ENCODE peak calls at places on chromosomes 1 and 21, in five cellular contexts. O is aorta; G is effector memory CD4-positive, alpha-beta T cell; X is heart left ventricle; H is IMR-90. N is an unnamed sample.

GRCh38 chr1:218324226-218324580 is 20.9 kb upstream of the TGFB2 start:
- DNase-seq in O (no peak), G (no peak), X (peak), H (no peak), N (no peak)

GRCh38 chr21:45577806-45578801 is 35.9 kb upstream of the SLC19A1 start:
- DNase-seq in O (no peak), G (no peak), X (no peak), H (no peak), N (no peak)

GRCh38 chr1:28915036-28915895 is 897 bp downstream of the EPB41 start:
- DNase-seq in O (no peak), G (peak), X (no peak), H (peak), N (peak)

GRCh38 chr1:18556364-18556763 is 74.3 kb upstream of the PAX7 start:
- DNase-seq in O (no peak), G (no peak), X (no peak), H (peak), N (no peak)

GRCh38 chr21:45365608-45366241 is 39.2 kb upstream of the COL18A1 start:
- DNase-seq in O (peak), G (no peak), X (peak), H (peak), N (no peak)

GRCh38 chr1:74468982-74469603 is 43.3 kb downstream of the LRRC53 start:
- DNase-seq in O (no peak), G (no peak), X (no peak), H (peak), N (no peak)

GRCh38 chr1:21205416-21205815 is 28.7 kb upstream of the EIF4G3 start:
- DNase-seq in O (no peak), G (no peak), X (no peak), H (no peak), N (no peak)

GRCh38 chr21:46092026-46092764 is 5.7 kb upstream of the COL6A2 start:
- DNase-seq in O (peak), G (no peak), X (peak), H (peak), N (peak)

GRCh38 chr1:189357317-189357716 is 1120.3 kb downstream of the BRINP3 start:
- DNase-seq in O (no peak), G (no peak), X (no peak), H (no peak), N (no peak)

GRCh38 chr1:159121526-159121925 is 45.0 kb upstream of the AIM2 start:
- DNase-seq in O (no peak), G (no peak), X (no peak), H (no peak), N (no peak)

GRCh38 chr1:208977012-208977411 is 606.5 kb upstream of the CAMK1G start:
- DNase-seq in O (no peak), G (no peak), X (no peak), H (no peak), N (no peak)

GRCh38 chr1:48235652-48236051 is 13.1 kb downstream of the SLC5A9 start:
- DNase-seq in O (no peak), G (no peak), X (no peak), H (no peak), N (no peak)

GRCh38 chr1:2302292-2302925 is 74.3 kb downstream of the SKI start:
- DNase-seq in O (no peak), G (no peak), X (no peak), H (no peak), N (no peak)

GRCh38 chr1:23643668-23644554 is 47.7 kb upstream of the RPL11 start:
- DNase-seq in O (no peak), G (no peak), X (no peak), H (no peak), N (no peak)

GRCh38 chr21:44758141-44758561 is 43.5 kb downstream of the UBE2G2 start:
- DNase-seq in O (no peak), G (no peak), X (no peak), H (no peak), N (no peak)

GRCh38 chr21:15631342-15631741 is 98.4 kb upstream of the USP25 start:
- DNase-seq in O (no peak), G (no peak), X (no peak), H (peak), N (no peak)

GRCh38 chr1:25707280-25708016 is 90.9 kb downstream of the MAN1C1 start:
- DNase-seq in O (no peak), G (no peak), X (no peak), H (peak), N (no peak)

GRCh38 chr1:2544875-2545638 is 11.1 kb upstream of the TNFRSF14 start:
- DNase-seq in O (no peak), G (no peak), X (no peak), H (no peak), N (no peak)

GRCh38 chr1:228404107-228404720 is 2.4 kb downstream of the TRIM11 start:
- DNase-seq in O (no peak), G (no peak), X (no peak), H (no peak), N (no peak)

GRCh38 chr1:29990304-29990703 is 733.1 kb downstream of the MATN1 start:
- DNase-seq in O (no peak), G (no peak), X (no peak), H (no peak), N (no peak)

GRCh38 chr1:246333855-246334254 is 173.2 kb downstream of the SMYD3 start:
- DNase-seq in O (no peak), G (no peak), X (no peak), H (no peak), N (no peak)

GRCh38 chr1:45543599-45544417 is 6.8 kb upstream of the AKR1A1 start:
- DNase-seq in O (peak), G (peak), X (peak), H (no peak), N (peak)

GRCh38 chr1:118987431-118988185 is 535 bp downstream of the TBX15 start:
- DNase-seq in O (no peak), G (no peak), X (no peak), H (no peak), N (no peak)

GRCh38 chr1:212595787-212596714 is 12.5 kb upstream of the ATF3 start:
- DNase-seq in O (no peak), G (no peak), X (no peak), H (peak), N (peak)

GRCh38 chr1:156705918-156706646 is 699 bp upstream of the CRABP2 start:
- DNase-seq in O (peak), G (peak), X (peak), H (peak), N (peak)

GRCh38 chr1:231629132-231629531 is 2.5 kb downstream of the DISC1 start:
- DNase-seq in O (peak), G (no peak), X (no peak), H (no peak), N (no peak)

GRCh38 chr1:156632355-156632754 is 9.6 kb upstream of the BCAN start:
- DNase-seq in O (no peak), G (no peak), X (no peak), H (no peak), N (no peak)

GRCh38 chr1:218339267-218339831 is 5.8 kb upstream of the TGFB2 start:
- DNase-seq in O (no peak), G (no peak), X (no peak), H (peak), N (no peak)

GRCh38 chr1:98884864-98885263 is 119.8 kb downstream of the PLPPR5 start:
- DNase-seq in O (no peak), G (no peak), X (no peak), H (no peak), N (no peak)

GRCh38 chr1:184771190-184771691 is 16.6 kb upstream of the EDEM3 start:
- DNase-seq in O (no peak), G (no peak), X (no peak), H (no peak), N (no peak)

GRCh38 chr1:27152004-27152828 is 2.7 kb downstream of the SLC9A1 start:
- DNase-seq in O (no peak), G (no peak), X (no peak), H (no peak), N (no peak)
- H3K27ac ChIP-seq in O (no peak), G (no peak), X (peak), H (peak), N (no peak)

GRCh38 chr1:185972096-185972875 is 238.1 kb downstream of the HMCN1 start:
- DNase-seq in O (no peak), G (no peak), X (no peak), H (peak), N (no peak)
- H3K27ac ChIP-seq in O (no peak), G (no peak), X (no peak), H (no peak), N (no peak)

GRCh38 chr1:207828485-207829158 is 76.8 kb downstream of the CD46 start:
- DNase-seq in O (peak), G (peak), X (peak), H (peak), N (peak)

GRCh38 chr1:207828046-207828445 is 76.2 kb downstream of the CD46 start:
- DNase-seq in O (no peak), G (no peak), X (no peak), H (no peak), N (no peak)

GRCh38 chr1:207826557-207827487 is 75.0 kb downstream of the CD46 start:
- DNase-seq in O (no peak), G (no peak), X (no peak), H (no peak), N (no peak)

GRCh38 chr1:207825719-207826556 is 74.1 kb downstream of the CD46 start:
- DNase-seq in O (peak), G (peak), X (peak), H (peak), N (peak)

DNA sequence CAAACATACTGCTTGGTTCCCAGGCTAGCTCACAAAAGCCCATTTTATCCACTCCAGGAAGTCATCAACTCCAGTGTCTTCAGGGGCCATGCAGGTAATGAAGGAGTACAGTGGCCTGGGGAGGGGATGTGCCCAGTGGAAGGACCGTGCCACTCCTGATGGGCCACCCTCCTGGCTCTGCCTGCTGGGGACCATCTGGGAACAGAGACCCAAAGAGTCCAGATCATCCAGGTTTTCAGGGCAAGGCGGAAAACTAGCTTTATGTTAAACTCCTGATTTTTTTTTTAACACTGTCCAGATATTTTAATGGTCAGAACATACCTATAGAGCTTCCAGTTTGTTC is 75.6 kb downstream of the CD46 start:
- DNase-seq in O (no peak), G (no peak), X (no peak), H (no peak), N (no peak)
- H3K27ac ChIP-seq in O (no peak), G (peak), X (peak), H (no peak), N (no peak)

GRCh38 chr1:65674522-65674921 is 118.2 kb upstream of the PDE4B start:
- DNase-seq in O (no peak), G (no peak), X (no peak), H (no peak), N (no peak)

GRCh38 chr1:65681101-65681500 is 111.6 kb upstream of the PDE4B start:
- DNase-seq in O (no peak), G (no peak), X (no peak), H (peak), N (no peak)

GRCh38 chr1:65679773-65680172 is 112.9 kb upstream of the PDE4B start:
- DNase-seq in O (no peak), G (no peak), X (no peak), H (no peak), N (no peak)
- H3K27ac ChIP-seq in O (no peak), G (no peak), X (no peak), H (no peak), N (no peak)

DNA sequence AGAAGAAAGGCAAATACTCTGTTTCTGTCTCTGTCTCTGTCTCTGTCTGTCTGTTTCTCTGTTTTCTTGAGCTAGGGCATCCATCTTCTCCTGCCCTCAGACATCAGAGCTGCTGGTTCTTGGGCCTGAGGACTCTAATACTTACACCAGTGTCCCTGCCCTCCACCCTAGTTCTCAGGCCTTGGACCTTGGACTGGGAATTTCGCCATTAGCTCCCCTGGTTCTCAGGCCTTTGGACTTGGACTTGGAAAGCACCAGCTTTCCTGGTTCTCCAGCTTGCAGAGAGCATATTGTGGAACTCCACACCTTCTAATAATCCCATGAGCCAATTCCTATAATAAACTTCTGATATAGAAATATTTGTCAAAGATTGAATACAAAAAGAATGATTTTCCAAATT is 32.6 kb downstream of the NBPF6 start:
- DNase-seq in O (no peak), G (no peak), X (no peak), H (no peak), N (no peak)
- H3K27ac ChIP-seq in O (no peak), G (no peak), X (no peak), H (no peak), N (no peak)

GRCh38 chr1:160193091-160193819 is 2.9 kb downstream of the CASQ1 start:
- DNase-seq in O (peak), G (peak), X (peak), H (peak), N (peak)

GRCh38 chr1:160189649-160190625 is at the start of gene CASQ1:
- DNase-seq in O (peak), G (no peak), X (no peak), H (peak), N (no peak)

GRCh38 chr1:160191756-160192155 is 1.4 kb downstream of the CASQ1 start:
- DNase-seq in O (no peak), G (no peak), X (no peak), H (no peak), N (no peak)

GRCh38 chr1:160193832-160194736 is 3.7 kb downstream of the CASQ1 start:
- DNase-seq in O (no peak), G (no peak), X (no peak), H (no peak), N (no peak)

GRCh38 chr1:160192234-160192633 is 1.9 kb downstream of the CASQ1 start:
- DNase-seq in O (no peak), G (no peak), X (no peak), H (no peak), N (no peak)
- H3K27ac ChIP-seq in O (no peak), G (no peak), X (peak), H (no peak), N (no peak)

DNA sequence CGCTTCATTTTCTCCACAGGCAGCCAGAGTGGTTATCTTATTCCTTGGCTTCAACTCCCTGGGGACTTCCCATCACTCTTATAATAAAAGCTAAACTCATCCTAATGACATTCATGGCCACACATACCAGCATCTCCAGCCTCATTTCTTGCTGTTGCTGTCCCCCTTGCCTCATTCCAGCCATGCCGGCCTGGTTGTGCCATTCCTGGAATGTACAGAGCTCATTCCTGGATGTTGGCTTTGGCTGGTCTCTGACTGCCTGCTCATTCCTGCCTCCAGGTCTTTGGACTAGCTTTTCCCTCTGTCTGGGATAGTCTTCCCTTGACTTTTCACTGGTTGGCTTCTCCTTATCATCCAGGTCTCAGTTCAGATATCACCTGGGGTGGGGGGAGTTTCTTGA is 2.4 kb upstream of the PEF1 start:
- DNase-seq in O (no peak), G (no peak), X (no peak), H (peak), N (no peak)
- H3K27ac ChIP-seq in O (peak), G (no peak), X (peak), H (no peak), N (no peak)

N was measured in CD8-positive, alpha-beta T cell.